ENCODE peak calls at places on chromosomes 12 and 14, in eight cellular contexts. One of them, this sample, is unnamed.
A peak's percentile ranks its signal among the peaks of the same experiment; 100 is the strongest.

GRCh38 chr12:7219599-7220243 is 30.2 kb downstream of the PEX5 start:
- DNase-seq in stimulated activated CD8-positive, alpha-beta memory T cell treated with anti-CD3 and anti-CD28 coated beads, Interleukin-4, amount 100 ng/mL, for 48 hours: peak; percentile 78
- DNase-seq in HFFc6: peak; percentile 66
- DNase-seq in choroid plexus epithelial cell: peak; percentile 90
- DNase-seq in HEK293T: peak; percentile 63
- DNase-seq in EL: peak; percentile 65
- DNase-seq in skeletal muscle cell: peak; percentile 25
- DNase-seq in ACHN: peak; percentile 81
- DNase-seq in this sample: peak; percentile 75

GRCh38 chr14:96688629-96689028 is 108.6 kb upstream of the VRK1 start:
- DNase-seq in stimulated activated CD8-positive, alpha-beta memory T cell treated with anti-CD3 and anti-CD28 coated beads, Interleukin-4, amount 100 ng/mL, for 48 hours: no peak
- DNase-seq in HFFc6: no peak
- DNase-seq in choroid plexus epithelial cell: no peak
- DNase-seq in HEK293T: no peak
- DNase-seq in EL: no peak
- DNase-seq in skeletal muscle cell: no peak
- DNase-seq in ACHN: no peak
- DNase-seq in this sample: no peak

GRCh38 chr12:68349921-68350606 is 17.9 kb upstream of the MDM1 start:
- DNase-seq in stimulated activated CD8-positive, alpha-beta memory T cell treated with anti-CD3 and anti-CD28 coated beads, Interleukin-4, amount 100 ng/mL, for 48 hours: no peak
- DNase-seq in HFFc6: no peak
- DNase-seq in choroid plexus epithelial cell: no peak
- DNase-seq in HEK293T: no peak
- DNase-seq in EL: no peak
- DNase-seq in skeletal muscle cell: no peak
- DNase-seq in ACHN: peak; percentile 67
- DNase-seq in this sample: no peak

GRCh38 chr12:16063728-16064127 is 152.6 kb downstream of the DERA start:
- DNase-seq in stimulated activated CD8-positive, alpha-beta memory T cell treated with anti-CD3 and anti-CD28 coated beads, Interleukin-4, amount 100 ng/mL, for 48 hours: no peak
- DNase-seq in HFFc6: no peak
- DNase-seq in choroid plexus epithelial cell: peak; percentile 70
- DNase-seq in HEK293T: no peak
- DNase-seq in EL: no peak
- DNase-seq in skeletal muscle cell: no peak
- DNase-seq in ACHN: peak; percentile 19
- DNase-seq in this sample: peak; percentile 63

GRCh38 chr12:81078469-81079196 is 754 bp downstream of the ACSS3 start:
- DNase-seq in stimulated activated CD8-positive, alpha-beta memory T cell treated with anti-CD3 and anti-CD28 coated beads, Interleukin-4, amount 100 ng/mL, for 48 hours: no peak
- DNase-seq in HFFc6: peak; percentile 0
- DNase-seq in choroid plexus epithelial cell: peak; percentile 78
- DNase-seq in HEK293T: peak; percentile 16
- DNase-seq in EL: peak; percentile 66
- DNase-seq in skeletal muscle cell: peak; percentile 43
- DNase-seq in ACHN: peak; percentile 65
- DNase-seq in this sample: peak; percentile 75

GRCh38 chr14:36666416-36667206 is 5.0 kb downstream of the PAX9 start:
- DNase-seq in stimulated activated CD8-positive, alpha-beta memory T cell treated with anti-CD3 and anti-CD28 coated beads, Interleukin-4, amount 100 ng/mL, for 48 hours: no peak
- DNase-seq in HFFc6: no peak
- DNase-seq in choroid plexus epithelial cell: no peak
- DNase-seq in HEK293T: no peak
- DNase-seq in EL: no peak
- DNase-seq in skeletal muscle cell: no peak
- DNase-seq in ACHN: no peak
- DNase-seq in this sample: no peak

GRCh38 chr12:124347805-124348658 is 53.1 kb downstream of the RFLNA start:
- DNase-seq in stimulated activated CD8-positive, alpha-beta memory T cell treated with anti-CD3 and anti-CD28 coated beads, Interleukin-4, amount 100 ng/mL, for 48 hours: peak; percentile 45
- DNase-seq in HFFc6: no peak
- DNase-seq in choroid plexus epithelial cell: no peak
- DNase-seq in HEK293T: peak; percentile 22
- DNase-seq in EL: no peak
- DNase-seq in skeletal muscle cell: no peak
- DNase-seq in ACHN: peak; percentile 26
- DNase-seq in this sample: no peak

GRCh38 chr12:93441111-93441616 is 583 bp downstream of the UBE2N start:
- DNase-seq in stimulated activated CD8-positive, alpha-beta memory T cell treated with anti-CD3 and anti-CD28 coated beads, Interleukin-4, amount 100 ng/mL, for 48 hours: peak; percentile 47
- DNase-seq in HFFc6: no peak
- DNase-seq in choroid plexus epithelial cell: no peak
- DNase-seq in HEK293T: peak; percentile 18
- DNase-seq in EL: peak; percentile 23
- DNase-seq in skeletal muscle cell: no peak
- DNase-seq in ACHN: peak; percentile 55
- DNase-seq in this sample: peak; percentile 22

GRCh38 chr14:24013654-24014514 is 25.2 kb downstream of the DHRS4L2 start:
- DNase-seq in stimulated activated CD8-positive, alpha-beta memory T cell treated with anti-CD3 and anti-CD28 coated beads, Interleukin-4, amount 100 ng/mL, for 48 hours: peak; percentile 46
- DNase-seq in HFFc6: peak; percentile 57
- DNase-seq in choroid plexus epithelial cell: peak; percentile 83
- DNase-seq in HEK293T: peak; percentile 71
- DNase-seq in EL: peak; percentile 73
- DNase-seq in skeletal muscle cell: no peak
- DNase-seq in ACHN: peak; percentile 60
- DNase-seq in this sample: peak; percentile 54

GRCh38 chr12:124517260-124518050 is 50.0 kb downstream of the NCOR2 start:
- DNase-seq in stimulated activated CD8-positive, alpha-beta memory T cell treated with anti-CD3 and anti-CD28 coated beads, Interleukin-4, amount 100 ng/mL, for 48 hours: no peak
- DNase-seq in HFFc6: no peak
- DNase-seq in choroid plexus epithelial cell: peak; percentile 48
- DNase-seq in HEK293T: peak; percentile 39
- DNase-seq in EL: peak; percentile 37
- DNase-seq in skeletal muscle cell: no peak
- DNase-seq in ACHN: peak; percentile 74
- DNase-seq in this sample: peak; percentile 40

This sample was measured in amniotic epithelial cell.